ENCODE peak calls at places on chromosomes 2 and 18, in nine cellular contexts. One of them, this sample, is unnamed.

GRCh38 chr2:203327582-203327917 is 644 bp upstream of the ABI2 start:
- DNase-seq in vagina: no peak
- DNase-seq in prostate gland: no peak
- DNase-seq in body of pancreas: no peak
- DNase-seq in colonic mucosa: no peak
- DNase-seq in CD8-positive, alpha-beta T cell: peak
- DNase-seq in CD4-positive, alpha-beta T cell: no peak
- DNase-seq in heart right ventricle: no peak
- DNase-seq in CD8-positive, alpha-beta memory T cell: no peak
- DNase-seq in this sample: no peak

GRCh38 chr2:37586663-37587409 is 84.6 kb downstream of the CDC42EP3 start:
- DNase-seq in vagina: no peak
- DNase-seq in prostate gland: no peak
- DNase-seq in body of pancreas: no peak
- DNase-seq in colonic mucosa: no peak
- DNase-seq in CD8-positive, alpha-beta T cell: no peak
- DNase-seq in CD4-positive, alpha-beta T cell: no peak
- DNase-seq in heart right ventricle: no peak
- DNase-seq in CD8-positive, alpha-beta memory T cell: no peak
- DNase-seq in this sample: no peak

GRCh38 chr18:62611395-62612241 is 88.8 kb downstream of the ZCCHC2 start:
- DNase-seq in vagina: no peak
- DNase-seq in prostate gland: no peak
- DNase-seq in body of pancreas: no peak
- DNase-seq in colonic mucosa: no peak
- DNase-seq in CD8-positive, alpha-beta T cell: no peak
- DNase-seq in CD4-positive, alpha-beta T cell: no peak
- DNase-seq in heart right ventricle: peak
- DNase-seq in CD8-positive, alpha-beta memory T cell: no peak
- DNase-seq in this sample: no peak

GRCh38 chr2:602571-603366 is 74.4 kb downstream of the TMEM18 start:
- DNase-seq in vagina: no peak
- DNase-seq in prostate gland: no peak
- DNase-seq in body of pancreas: no peak
- DNase-seq in colonic mucosa: no peak
- DNase-seq in CD8-positive, alpha-beta T cell: no peak
- DNase-seq in CD4-positive, alpha-beta T cell: no peak
- DNase-seq in heart right ventricle: no peak
- DNase-seq in CD8-positive, alpha-beta memory T cell: no peak
- DNase-seq in this sample: no peak

GRCh38 chr18:3528251-3528650 is 78.3 kb downstream of the TGIF1 start:
- DNase-seq in vagina: no peak
- DNase-seq in prostate gland: no peak
- DNase-seq in body of pancreas: no peak
- DNase-seq in colonic mucosa: no peak
- DNase-seq in CD8-positive, alpha-beta T cell: no peak
- DNase-seq in CD4-positive, alpha-beta T cell: no peak
- DNase-seq in heart right ventricle: no peak
- DNase-seq in CD8-positive, alpha-beta memory T cell: no peak
- DNase-seq in this sample: no peak

GRCh38 chr2:86275962-86276361 is 61.5 kb downstream of the REEP1 start:
- DNase-seq in vagina: no peak
- DNase-seq in prostate gland: no peak
- DNase-seq in body of pancreas: no peak
- DNase-seq in colonic mucosa: no peak
- DNase-seq in CD8-positive, alpha-beta T cell: no peak
- DNase-seq in CD4-positive, alpha-beta T cell: no peak
- DNase-seq in heart right ventricle: no peak
- DNase-seq in CD8-positive, alpha-beta memory T cell: no peak
- DNase-seq in this sample: no peak

GRCh38 chr2:164146478-164146877 is 410.7 kb upstream of the FIGN start:
- DNase-seq in vagina: no peak
- DNase-seq in prostate gland: no peak
- DNase-seq in body of pancreas: no peak
- DNase-seq in colonic mucosa: no peak
- DNase-seq in CD8-positive, alpha-beta T cell: no peak
- DNase-seq in CD4-positive, alpha-beta T cell: no peak
- DNase-seq in heart right ventricle: no peak
- DNase-seq in CD8-positive, alpha-beta memory T cell: no peak
- DNase-seq in this sample: no peak

GRCh38 chr18:31230495-31230894 is 67.8 kb upstream of the DSC1 start:
- DNase-seq in vagina: no peak
- DNase-seq in prostate gland: no peak
- DNase-seq in body of pancreas: no peak
- DNase-seq in colonic mucosa: no peak
- DNase-seq in CD8-positive, alpha-beta T cell: no peak
- DNase-seq in CD4-positive, alpha-beta T cell: no peak
- DNase-seq in heart right ventricle: no peak
- DNase-seq in CD8-positive, alpha-beta memory T cell: no peak
- DNase-seq in this sample: peak

GRCh38 chr2:189013677-189014380 is 39.7 kb downstream of the COL3A1 start:
- DNase-seq in vagina: no peak
- DNase-seq in prostate gland: no peak
- DNase-seq in body of pancreas: no peak
- DNase-seq in colonic mucosa: no peak
- DNase-seq in CD8-positive, alpha-beta T cell: no peak
- DNase-seq in CD4-positive, alpha-beta T cell: no peak
- DNase-seq in heart right ventricle: no peak
- DNase-seq in CD8-positive, alpha-beta memory T cell: no peak
- DNase-seq in this sample: no peak
- H3K27ac ChIP-seq in vagina: peak
- H3K27ac ChIP-seq in prostate gland: no peak
- H3K27ac ChIP-seq in body of pancreas: no peak
- H3K27ac ChIP-seq in colonic mucosa: no peak
- H3K27ac ChIP-seq in CD8-positive, alpha-beta T cell: no peak
- H3K27ac ChIP-seq in CD4-positive, alpha-beta T cell: no peak
- H3K27ac ChIP-seq in heart right ventricle: no peak
- H3K27ac ChIP-seq in CD8-positive, alpha-beta memory T cell: no peak
- H3K27ac ChIP-seq in this sample: no peak

GRCh38 chr2:195898505-195898904 is 170.1 kb downstream of the DNAH7 start:
- DNase-seq in vagina: no peak
- DNase-seq in prostate gland: peak
- DNase-seq in body of pancreas: peak
- DNase-seq in colonic mucosa: peak
- DNase-seq in CD8-positive, alpha-beta T cell: no peak
- DNase-seq in CD4-positive, alpha-beta T cell: no peak
- DNase-seq in heart right ventricle: peak
- DNase-seq in CD8-positive, alpha-beta memory T cell: no peak
- DNase-seq in this sample: peak
- H3K27ac ChIP-seq in vagina: no peak
- H3K27ac ChIP-seq in prostate gland: no peak
- H3K27ac ChIP-seq in body of pancreas: no peak
- H3K27ac ChIP-seq in colonic mucosa: no peak
- H3K27ac ChIP-seq in CD8-positive, alpha-beta T cell: no peak
- H3K27ac ChIP-seq in CD4-positive, alpha-beta T cell: no peak
- H3K27ac ChIP-seq in heart right ventricle: no peak
- H3K27ac ChIP-seq in CD8-positive, alpha-beta memory T cell: no peak
- H3K27ac ChIP-seq in this sample: no peak

GRCh38 chr2:241218131-241219029 is 29.9 kb downstream of the ANO7 start:
- DNase-seq in vagina: no peak
- DNase-seq in prostate gland: no peak
- DNase-seq in body of pancreas: peak
- DNase-seq in colonic mucosa: peak
- DNase-seq in CD8-positive, alpha-beta T cell: peak
- DNase-seq in CD4-positive, alpha-beta T cell: peak
- DNase-seq in heart right ventricle: peak
- DNase-seq in CD8-positive, alpha-beta memory T cell: peak
- DNase-seq in this sample: no peak
- H3K27ac ChIP-seq in vagina: peak
- H3K27ac ChIP-seq in prostate gland: peak
- H3K27ac ChIP-seq in body of pancreas: peak
- H3K27ac ChIP-seq in colonic mucosa: no peak
- H3K27ac ChIP-seq in CD8-positive, alpha-beta T cell: no peak
- H3K27ac ChIP-seq in CD4-positive, alpha-beta T cell: no peak
- H3K27ac ChIP-seq in heart right ventricle: peak
- H3K27ac ChIP-seq in CD8-positive, alpha-beta memory T cell: no peak
- H3K27ac ChIP-seq in this sample: no peak

DNA sequence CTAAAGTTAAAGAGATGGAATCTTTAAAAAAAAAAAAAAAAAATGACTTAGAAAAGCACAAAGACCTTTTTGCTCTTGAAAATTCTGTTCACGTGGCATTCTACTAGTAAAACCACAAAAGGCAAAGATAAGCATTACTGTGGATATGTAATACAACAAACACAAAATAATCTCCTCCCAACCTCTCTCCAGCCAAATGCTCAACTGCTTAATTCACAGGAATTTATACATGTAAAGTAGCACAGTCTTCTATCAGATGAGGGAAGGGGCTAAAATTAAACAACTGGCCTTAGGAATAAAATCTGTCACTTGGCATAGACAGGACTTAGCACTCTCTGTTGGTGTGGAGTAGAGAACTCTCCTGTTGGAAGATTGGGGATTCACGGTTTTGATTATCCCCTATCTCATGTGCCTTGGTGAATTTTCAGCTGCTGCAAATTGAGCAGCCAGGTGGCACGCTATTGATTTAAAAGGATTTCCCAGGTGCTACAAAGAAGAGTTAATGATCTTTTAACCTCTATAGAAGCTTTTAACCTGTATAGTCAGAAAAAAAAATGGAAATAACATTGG is 57.4 kb downstream of the ATIC start:
- DNase-seq in vagina: no peak
- DNase-seq in prostate gland: no peak
- DNase-seq in body of pancreas: no peak
- DNase-seq in colonic mucosa: no peak
- DNase-seq in CD8-positive, alpha-beta T cell: no peak
- DNase-seq in CD4-positive, alpha-beta T cell: no peak
- DNase-seq in heart right ventricle: no peak
- DNase-seq in CD8-positive, alpha-beta memory T cell: no peak
- DNase-seq in this sample: no peak
- H3K27ac ChIP-seq in vagina: no peak
- H3K27ac ChIP-seq in prostate gland: no peak
- H3K27ac ChIP-seq in body of pancreas: no peak
- H3K27ac ChIP-seq in colonic mucosa: no peak
- H3K27ac ChIP-seq in CD8-positive, alpha-beta T cell: no peak
- H3K27ac ChIP-seq in CD4-positive, alpha-beta T cell: no peak
- H3K27ac ChIP-seq in heart right ventricle: no peak
- H3K27ac ChIP-seq in CD8-positive, alpha-beta memory T cell: no peak
- H3K27ac ChIP-seq in this sample: no peak

DNA sequence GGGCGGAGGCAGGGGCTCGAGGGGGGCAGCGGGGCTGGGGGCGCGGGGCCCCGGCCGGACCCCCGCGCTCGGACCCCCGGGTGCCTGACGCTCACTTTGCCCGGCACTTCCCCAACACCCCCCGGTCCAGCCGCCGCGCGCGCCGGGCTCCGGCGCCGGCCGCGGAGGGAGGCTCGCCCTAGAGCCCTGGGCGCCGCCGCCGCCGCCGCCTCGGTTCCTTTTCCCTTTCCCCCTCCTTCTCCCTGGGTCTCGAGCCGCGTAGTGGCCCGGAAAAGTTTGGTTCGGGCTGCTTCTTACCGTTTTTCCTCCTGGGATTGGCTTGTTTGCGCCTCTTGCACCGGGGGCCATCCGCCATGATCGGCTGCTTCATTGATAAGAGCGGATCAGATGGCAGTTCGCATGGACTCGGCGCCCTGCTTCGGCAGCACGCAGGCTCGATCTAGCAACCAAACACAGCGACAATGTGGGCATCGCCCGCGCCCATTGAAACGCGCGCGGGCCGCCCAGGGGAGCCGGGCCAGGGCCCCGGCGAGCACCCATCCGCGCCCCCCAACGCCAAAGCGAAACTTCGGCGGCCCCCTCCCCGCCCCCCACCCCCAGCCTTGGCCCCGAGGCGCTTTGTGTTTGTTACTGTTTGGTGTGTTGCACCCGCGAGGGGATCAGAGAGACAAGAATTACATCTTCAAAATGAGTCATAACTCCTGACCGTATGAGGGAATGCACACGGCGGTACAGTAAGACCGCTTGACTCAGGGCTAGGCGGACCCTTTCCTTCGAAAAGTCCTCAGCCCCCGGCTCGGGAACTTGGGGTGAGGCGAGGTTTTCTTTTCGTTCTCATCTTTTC is 2.7 kb downstream of the ZEB2 start:
- DNase-seq in vagina: no peak
- DNase-seq in prostate gland: no peak
- DNase-seq in body of pancreas: no peak
- DNase-seq in colonic mucosa: no peak
- DNase-seq in CD8-positive, alpha-beta T cell: peak
- DNase-seq in CD4-positive, alpha-beta T cell: no peak
- DNase-seq in heart right ventricle: peak
- DNase-seq in CD8-positive, alpha-beta memory T cell: peak
- DNase-seq in this sample: peak
- H3K27ac ChIP-seq in vagina: peak
- H3K27ac ChIP-seq in prostate gland: peak
- H3K27ac ChIP-seq in body of pancreas: peak
- H3K27ac ChIP-seq in colonic mucosa: peak
- H3K27ac ChIP-seq in CD8-positive, alpha-beta T cell: peak
- H3K27ac ChIP-seq in CD4-positive, alpha-beta T cell: no peak
- H3K27ac ChIP-seq in heart right ventricle: peak
- H3K27ac ChIP-seq in CD8-positive, alpha-beta memory T cell: peak
- H3K27ac ChIP-seq in this sample: no peak

DNA sequence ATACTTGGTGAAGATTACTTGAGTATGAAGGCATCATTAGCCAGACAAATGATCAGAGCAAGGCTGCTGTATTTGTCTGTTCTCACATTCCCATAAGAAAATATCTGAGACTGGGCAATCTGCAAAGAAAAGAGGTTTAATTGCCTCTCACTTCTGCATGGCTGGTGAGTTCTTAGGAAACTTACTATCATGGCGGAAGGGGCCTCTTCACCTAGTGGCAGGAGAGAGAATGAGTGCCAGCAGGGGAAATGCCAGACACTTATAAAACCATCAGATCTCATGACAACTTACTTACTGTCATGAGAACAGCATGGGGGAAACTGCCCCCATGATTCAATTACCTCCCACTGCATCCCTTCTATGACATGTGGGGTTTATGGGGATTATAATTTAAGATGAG is 452.3 kb downstream of the GALR1 start:
- DNase-seq in vagina: no peak
- DNase-seq in prostate gland: no peak
- DNase-seq in body of pancreas: no peak
- DNase-seq in colonic mucosa: no peak
- DNase-seq in CD8-positive, alpha-beta T cell: no peak
- DNase-seq in CD4-positive, alpha-beta T cell: no peak
- DNase-seq in heart right ventricle: no peak
- DNase-seq in CD8-positive, alpha-beta memory T cell: no peak
- DNase-seq in this sample: no peak
- H3K27ac ChIP-seq in vagina: no peak
- H3K27ac ChIP-seq in prostate gland: no peak
- H3K27ac ChIP-seq in body of pancreas: no peak
- H3K27ac ChIP-seq in colonic mucosa: no peak
- H3K27ac ChIP-seq in CD8-positive, alpha-beta T cell: no peak
- H3K27ac ChIP-seq in CD4-positive, alpha-beta T cell: no peak
- H3K27ac ChIP-seq in heart right ventricle: no peak
- H3K27ac ChIP-seq in CD8-positive, alpha-beta memory T cell: no peak
- H3K27ac ChIP-seq in this sample: no peak

GRCh38 chr2:102037681-102038080 is 45.9 kb downstream of the IL1R2 start:
- DNase-seq in vagina: peak
- DNase-seq in prostate gland: no peak
- DNase-seq in body of pancreas: no peak
- DNase-seq in colonic mucosa: no peak
- DNase-seq in CD8-positive, alpha-beta T cell: no peak
- DNase-seq in CD4-positive, alpha-beta T cell: no peak
- DNase-seq in heart right ventricle: no peak
- DNase-seq in CD8-positive, alpha-beta memory T cell: no peak
- DNase-seq in this sample: no peak
- H3K27ac ChIP-seq in vagina: peak
- H3K27ac ChIP-seq in prostate gland: peak
- H3K27ac ChIP-seq in body of pancreas: no peak
- H3K27ac ChIP-seq in colonic mucosa: no peak
- H3K27ac ChIP-seq in CD8-positive, alpha-beta T cell: no peak
- H3K27ac ChIP-seq in CD4-positive, alpha-beta T cell: no peak
- H3K27ac ChIP-seq in heart right ventricle: peak
- H3K27ac ChIP-seq in CD8-positive, alpha-beta memory T cell: no peak
- H3K27ac ChIP-seq in this sample: no peak

This sample was measured in epithelial cell of prostate.